ENCODE peak calls at places on chromosomes 2 and 18, in four cellular contexts. U is A549, Q is transverse colon, Y is K562. W is an unnamed sample. For H3K4me1, the result is how much of the 10 kb centered on the place peaks cover.

GRCh38 chr2:120330946-120331822 is 14.8 kb upstream of the INHBB start:
- DNase-seq in U (no peak), Q (no peak), Y (no peak), W (no peak)

GRCh38 chr2:178301595-178302324 is 107.4 kb downstream of the OSBPL6 start:
- DNase-seq in U (no peak), Q (no peak), Y (no peak), W (no peak)

GRCh38 chr18:66439207-66439606 is 164.7 kb downstream of the CDH19 start:
- DNase-seq in U (no peak), Q (no peak), Y (no peak), W (no peak)

GRCh38 chr18:33034941-33035340 is 262.1 kb upstream of the KLHL14 start:
- DNase-seq in U (no peak), Q (no peak), Y (no peak), W (no peak)

GRCh38 chr2:176297067-176297466 is 27.8 kb downstream of the MTX2 start:
- DNase-seq in U (no peak), Q (no peak), Y (no peak), W (no peak)

GRCh38 chr2:236238756-236239155 is 25.4 kb downstream of the ASB18 start:
- DNase-seq in U (no peak), Q (no peak), Y (no peak), W (no peak)

GRCh38 chr2:187577310-187577709 is 23.1 kb upstream of the TFPI start:
- DNase-seq in U (no peak), Q (no peak), Y (no peak), W (no peak)

GRCh38 chr2:101930847-101931246 is 60.9 kb upstream of the IL1R2 start:
- DNase-seq in U (no peak), Q (no peak), Y (no peak), W (no peak)

GRCh38 chr18:9918016-9918680 is 4.3 kb downstream of the VAPA start:
- DNase-seq in U (peak), Q (no peak), Y (no peak), W (no peak)

DNA sequence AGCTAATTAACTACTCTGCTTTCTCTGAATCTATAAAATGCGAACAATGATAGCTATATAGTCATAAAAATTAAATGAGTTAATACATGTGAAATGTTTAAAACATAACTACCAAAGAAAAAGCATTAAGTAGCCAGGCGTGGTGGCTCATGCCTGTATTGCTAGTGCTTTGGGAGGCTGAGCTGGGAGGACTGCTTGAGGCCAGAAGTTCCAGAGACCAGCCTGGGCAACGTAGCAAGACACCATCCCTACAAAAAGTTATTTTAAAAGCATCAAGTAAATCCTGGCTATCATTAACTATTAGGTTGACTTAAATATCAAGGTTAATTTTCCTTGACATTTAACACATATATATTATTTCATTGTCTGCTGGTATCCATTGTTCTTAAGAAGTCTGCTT is 152.4 kb downstream of the NBAS start:
- DNase-seq in U (no peak), Q (no peak), Y (no peak), W (no peak)
- TF ChIP-seq EP300 in U (no peak), Q (no peak), Y (no peak), W (no peak)

GRCh38 chr2:38512211-38512610 is 90.5 kb downstream of the HNRNPLL start:
- DNase-seq in U (no peak), Q (no peak), Y (no peak), W (no peak)

GRCh38 chr2:38516122-38516521 is 86.6 kb downstream of the HNRNPLL start:
- DNase-seq in U (no peak), Q (no peak), Y (no peak), W (no peak)

GRCh38 chr2:38514603-38515154 is 88.0 kb downstream of the HNRNPLL start:
- DNase-seq in U (no peak), Q (no peak), Y (no peak), W (no peak)

GRCh38 chr2:38517284-38517683 is 85.4 kb downstream of the HNRNPLL start:
- DNase-seq in U (no peak), Q (no peak), Y (no peak), W (no peak)

GRCh38 chr2:38515155-38516074 is 87.3 kb downstream of the HNRNPLL start:
- DNase-seq in U (no peak), Q (peak), Y (peak), W (peak)
- H3K27ac ChIP-seq in U (peak), Q (peak), Y (peak), W (peak)

DNA sequence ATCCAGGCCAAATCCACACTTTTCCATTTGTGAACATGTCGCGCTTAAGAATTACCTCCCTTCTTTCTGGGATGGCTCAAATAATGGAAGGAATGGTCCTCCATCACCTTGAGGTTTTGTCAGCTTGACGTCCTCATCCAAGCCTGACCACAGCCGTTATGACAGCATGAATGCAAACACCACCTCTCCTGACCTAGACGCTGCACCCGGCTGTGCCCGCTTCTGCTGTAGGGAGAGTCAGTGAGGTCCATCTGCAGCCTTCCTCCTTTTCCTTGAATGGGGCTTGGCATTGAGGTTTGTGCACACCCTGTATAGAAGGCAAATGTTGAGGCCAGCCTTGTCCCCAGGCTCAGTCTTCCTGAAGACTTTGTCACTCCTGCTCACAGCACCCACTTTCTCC is 85.5 kb downstream of the TGOLN2 start:
- DNase-seq in U (no peak), Q (no peak), Y (no peak), W (no peak)
- H3K4me1 ChIP-seq in U (under half), Q (under half), Y (under half), W (under half)

GRCh38 chr2:70190413-70191243 is at the start of gene C2orf42:
- DNase-seq in U (peak), Q (peak), Y (peak), W (peak)
- TF ChIP-seq EP300 in U (no peak), Q (no peak), Y (peak), W (peak)

GRCh38 chr2:159098815-159099455 is 130.5 kb downstream of the TANC1 start:
- DNase-seq in U (no peak), Q (no peak), Y (no peak), W (no peak)
- H3K27ac ChIP-seq in U (peak), Q (peak), Y (no peak), W (no peak)